ENCODE peak calls at places on chromosomes 12 and 14, in six cellular contexts. R is A549, K is AG09319, D is fibroblast of lung, O is Calu3, W is upper lobe of right lung. X is an unnamed sample.

GRCh38 chr12:45336331-45336730 is 120.4 kb downstream of the ANO6 start:
- DNase-seq in K (peak), R (peak), O (no peak), W (no peak), D (peak), X (peak)

GRCh38 chr14:61574514-61574807 is 120.9 kb upstream of the HIF1A start:
- DNase-seq in O (no peak), R (no peak), W (no peak), K (no peak), D (no peak), X (no peak)

GRCh38 chr12:4958697-4959375 is 49.1 kb downstream of the KCNA1 start:
- DNase-seq in O (no peak), R (no peak), D (peak), K (no peak), W (no peak), X (no peak)

GRCh38 chr14:86575141-86575540 is 1045.2 kb downstream of the FLRT2 start:
- DNase-seq in R (no peak), W (no peak), K (no peak), D (peak), O (no peak), X (peak)

GRCh38 chr12:18951219-18951618 is 178.3 kb upstream of the PLEKHA5 start:
- DNase-seq in D (no peak), O (no peak), W (no peak), K (no peak), R (no peak), X (no peak)

GRCh38 chr14:104321151-104322130 is 183.1 kb downstream of the KIF26A start:
- DNase-seq in W (no peak), D (no peak), K (no peak), O (no peak), R (no peak), X (no peak)

GRCh38 chr12:27015730-27016076 is 1.5 kb upstream of the TM7SF3 start:
- DNase-seq in W (no peak), O (no peak), R (peak), K (no peak), D (peak), X (peak)

GRCh38 chr14:29548948-29549370 is 378.7 kb downstream of the PRKD1 start:
- DNase-seq in K (peak), W (no peak), R (peak), D (peak), O (peak), X (peak)

GRCh38 chr14:101964297-101965144 is at the start of gene DYNC1H1:
- DNase-seq in K (peak), O (peak), R (peak), D (peak), W (peak), X (peak)

GRCh38 chr12:6765634-6766581 is at the start of gene PTMS:
- DNase-seq in R (peak), W (peak), D (peak), K (peak), O (peak), X (peak)

GRCh38 chr14:59688224-59689170 is 111.9 kb upstream of the CCDC175 start:
- DNase-seq in R (peak), W (no peak), D (peak), O (peak), K (no peak), X (peak)

GRCh38 chr12:131046813-131047788 is 93.4 kb downstream of the ADGRD1 start:
- DNase-seq in D (no peak), W (peak), R (peak), O (no peak), K (no peak), X (no peak)

GRCh38 chr14:81176224-81176623 is 44.5 kb downstream of the GTF2A1 start:
- DNase-seq in W (no peak), K (no peak), R (no peak), D (no peak), O (no peak), X (no peak)

GRCh38 chr14:94623422-94623809 is 11.2 kb downstream of the SERPINA3 start:
- DNase-seq in K (no peak), O (no peak), R (no peak), D (no peak), W (no peak), X (no peak)

GRCh38 chr14:58270628-58271027 is 26.0 kb downstream of the PSMA3 start:
- DNase-seq in R (no peak), O (no peak), D (peak), W (no peak), K (no peak), X (peak)

GRCh38 chr12:63841611-63842010 is 2.9 kb upstream of the SRGAP1 start:
- DNase-seq in R (no peak), D (no peak), K (no peak), O (no peak), W (no peak), X (no peak)

GRCh38 chr12:63846249-63846967 is 1.9 kb downstream of the SRGAP1 start:
- DNase-seq in K (no peak), D (no peak), O (peak), R (peak), W (no peak), X (peak)

GRCh38 chr12:63845726-63846125 is 1.2 kb downstream of the SRGAP1 start:
- DNase-seq in R (peak), O (no peak), W (no peak), D (peak), K (no peak), X (peak)

GRCh38 chr12:63843613-63844390 is 698 bp upstream of the SRGAP1 start:
- DNase-seq in O (peak), D (peak), W (peak), R (peak), K (peak), X (peak)

GRCh38 chr12:63844391-63845341 is at the start of gene SRGAP1:
- DNase-seq in R (peak), K (peak), O (peak), D (peak), W (peak), X (peak)
- TF ChIP-seq CTCF in R (no peak), K (peak), O (no peak), D (peak), W (no peak), X (no peak)

DNA sequence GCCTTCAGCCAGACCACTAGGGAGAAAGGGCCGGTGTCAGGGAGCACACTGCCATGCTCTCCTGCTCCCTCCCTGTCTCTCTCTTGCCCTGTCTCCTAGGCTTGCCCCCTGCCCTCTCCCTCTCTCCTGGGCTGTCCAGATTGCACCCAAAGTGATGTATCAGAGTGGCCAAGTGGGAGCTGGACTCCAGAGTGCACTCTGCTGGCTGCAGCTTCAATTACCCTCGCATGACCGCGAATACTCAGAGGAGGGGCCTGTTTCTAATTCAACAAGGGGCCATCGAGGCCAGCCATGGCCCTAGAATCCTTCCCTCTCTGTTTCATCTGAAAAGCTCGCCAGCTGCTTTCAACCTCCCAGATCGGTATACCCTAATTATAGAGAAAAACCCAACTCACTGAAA is 206.4 kb upstream of the FKBP4 start:
- DNase-seq in O (no peak), R (no peak), D (no peak), K (no peak), W (no peak), X (no peak)
- TF ChIP-seq CTCF in O (no peak), R (no peak), D (no peak), K (no peak), W (no peak), X (no peak)

DNA sequence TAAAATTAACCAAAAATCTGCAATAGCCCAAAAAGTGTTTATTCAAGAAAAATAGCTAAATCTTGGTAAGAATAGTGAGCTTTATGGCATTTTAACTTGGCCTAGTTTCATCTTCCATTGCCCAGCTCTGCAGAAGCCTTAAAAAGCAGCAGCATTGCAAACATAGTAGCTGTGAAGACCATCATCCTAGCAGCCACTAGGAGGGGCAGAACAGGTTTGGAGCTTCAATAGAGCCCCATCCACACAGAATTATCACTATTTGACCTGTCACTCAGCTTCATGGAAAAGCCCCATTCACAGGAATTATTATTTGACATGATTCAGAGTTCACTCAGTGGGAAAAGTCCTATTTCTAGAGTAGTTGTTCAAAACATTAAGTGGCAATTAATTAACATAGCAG is 7.3 kb downstream of the CLEC14A start:
- DNase-seq in O (no peak), D (no peak), W (no peak), K (no peak), R (no peak), X (no peak)
- TF ChIP-seq CTCF in O (no peak), D (peak), W (peak), K (no peak), R (no peak), X (peak)

GRCh38 chr12:66232258-66232657 is 43.2 kb downstream of the IRAK3 start:
- DNase-seq in O (no peak), R (no peak), W (no peak), D (no peak), K (no peak), X (no peak)

GRCh38 chr12:66239295-66239694 is 50.3 kb downstream of the IRAK3 start:
- DNase-seq in W (no peak), D (no peak), O (no peak), K (no peak), R (no peak), X (no peak)

GRCh38 chr12:66237505-66238175 is 48.6 kb downstream of the IRAK3 start:
- DNase-seq in W (no peak), O (no peak), K (no peak), R (no peak), D (no peak), X (no peak)

GRCh38 chr12:66236969-66237368 is 48.0 kb downstream of the IRAK3 start:
- DNase-seq in W (no peak), D (no peak), O (no peak), R (no peak), K (no peak), X (no peak)

GRCh38 chr12:66235626-66236281 is 46.7 kb downstream of the IRAK3 start:
- DNase-seq in D (no peak), O (no peak), R (peak), W (no peak), K (no peak), X (peak)
- TF ChIP-seq CTCF in D (no peak), O (no peak), R (no peak), W (peak), K (no peak), X (peak)

GRCh38 chr12:47317182-47317915 is 237.6 kb upstream of the AMIGO2 start:
- DNase-seq in W (no peak), R (no peak), D (peak), K (no peak), O (no peak), X (no peak)
- TF ChIP-seq CTCF in W (no peak), R (no peak), D (no peak), K (no peak), O (no peak), X (no peak)

GRCh38 chr14:63273717-63274673 is 44.7 kb downstream of the GPHB5 start:
- DNase-seq in R (no peak), W (no peak), K (no peak), D (no peak), O (no peak), X (no peak)
- TF ChIP-seq CTCF in R (no peak), W (no peak), K (no peak), D (no peak), O (no peak), X (no peak)

GRCh38 chr12:128671528-128672042 is 152.2 kb downstream of the SLC15A4 start:
- DNase-seq in O (no peak), W (no peak), R (peak), D (no peak), K (no peak), X (no peak)
- TF ChIP-seq CTCF in O (no peak), W (no peak), R (peak), D (no peak), K (no peak), X (no peak)

DNA sequence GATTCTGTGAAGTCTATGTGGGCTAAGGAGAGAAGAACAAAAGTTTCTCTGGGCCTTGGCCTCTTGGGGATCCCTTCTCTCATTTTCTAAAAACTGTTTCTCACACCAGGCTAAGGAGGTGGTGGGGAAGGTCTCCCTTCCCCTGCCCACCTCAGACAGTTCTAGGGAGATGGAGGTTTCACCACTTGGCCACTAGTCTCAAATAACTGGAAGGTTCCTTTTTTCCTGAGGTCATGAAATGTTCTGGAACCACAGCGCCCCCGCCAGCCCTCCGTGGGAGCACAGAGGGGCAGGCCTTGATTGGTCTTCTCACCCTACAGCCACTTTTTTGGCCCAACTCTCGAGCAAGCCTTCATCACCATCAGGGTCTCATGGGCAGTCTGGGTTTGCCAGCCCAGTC is 12.6 kb downstream of the C12orf43 start:
- DNase-seq in O (peak), K (no peak), W (no peak), D (no peak), R (peak), X (no peak)
- TF ChIP-seq CTCF in O (no peak), K (no peak), W (no peak), D (no peak), R (peak), X (no peak)

GRCh38 chr12:102479099-102479887 is 1.1 kb downstream of the IGF1 start:
- DNase-seq in D (no peak), R (no peak), W (no peak), O (no peak), K (no peak), X (no peak)

GRCh38 chr12:102481705-102482104 is 1.3 kb upstream of the IGF1 start:
- DNase-seq in D (no peak), R (peak), W (no peak), O (no peak), K (no peak), X (no peak)

GRCh38 chr12:102478416-102479098 is 1.8 kb downstream of the IGF1 start:
- DNase-seq in D (peak), R (no peak), O (no peak), K (no peak), W (no peak), X (no peak)

GRCh38 chr12:102479984-102480383 is 379 bp downstream of the IGF1 start:
- DNase-seq in D (no peak), O (no peak), W (no peak), K (no peak), R (no peak), X (no peak)

GRCh38 chr12:102480401-102480800 is at the start of gene IGF1:
- DNase-seq in R (no peak), K (peak), O (no peak), D (peak), W (no peak), X (peak)
- TF ChIP-seq CTCF in R (no peak), K (peak), O (no peak), D (peak), W (peak), X (peak)